ENCODE peak calls at places on chromosomes 4 and X, in five cellular contexts. Q is T-cell; H is HEK293T; G is stimulated activated CD8-positive, alpha-beta memory T cell treated with anti-CD3 and anti-CD28 coated beads, Interleukin-15, amount 100 ng/mL, for 24 hours; F is aorta. U is an unnamed sample.

GRCh38 chr4:173426064-173426463 is 27.1 kb upstream of the SCRG1 start:
- DNase-seq in G (no peak), Q (no peak), F (no peak), H (no peak), U (no peak)

GRCh38 chr4:165766018-165766417 is 107.0 kb upstream of the TLL1 start:
- DNase-seq in Q (no peak), G (no peak), H (no peak), F (no peak), U (no peak)

GRCh38 chrX:153392642-153393321 is 8.4 kb downstream of the PNMA6E start:
- DNase-seq in Q (no peak), H (no peak), G (no peak), F (no peak), U (no peak)

GRCh38 chrX:12702509-12703091 is 88.6 kb upstream of the PRPS2 start:
- DNase-seq in G (no peak), Q (no peak), H (peak), F (no peak), U (no peak)

GRCh38 chrX:134460861-134461218 is 875 bp downstream of the HPRT1 start:
- DNase-seq in F (no peak), G (no peak), Q (no peak), H (no peak), U (no peak)

GRCh38 chr4:81142744-81143143 is 72.3 kb downstream of the PRKG2 start:
- DNase-seq in Q (no peak), F (no peak), H (no peak), G (no peak), U (no peak)

GRCh38 chrX:125005863-125006262 is 313.8 kb upstream of the TEX13C start:
- DNase-seq in F (no peak), G (no peak), H (no peak), Q (no peak), U (no peak)

GRCh38 chr4:7384003-7384928 is 50.5 kb downstream of the PSAPL1 start:
- DNase-seq in G (no peak), H (no peak), F (peak), Q (no peak), U (no peak)

GRCh38 chr4:144174401-144175067 is 34.0 kb upstream of the GYPA start:
- DNase-seq in Q (no peak), G (no peak), H (peak), F (no peak), U (peak)

GRCh38 chrX:55867254-55867653 is 149.7 kb downstream of the RRAGB start:
- DNase-seq in H (no peak), Q (no peak), G (no peak), F (no peak), U (peak)

GRCh38 chr4:161629694-161630441 is 533.9 kb downstream of the FSTL5 start:
- DNase-seq in Q (no peak), H (peak), F (no peak), G (no peak), U (no peak)

GRCh38 chr4:40564815-40565505 is 64.7 kb downstream of the RBM47 start:
- DNase-seq in H (no peak), F (no peak), Q (no peak), G (no peak), U (no peak)

GRCh38 chr4:44928785-44929184 is 202.4 kb upstream of the GNPDA2 start:
- DNase-seq in G (no peak), Q (no peak), F (no peak), H (no peak), U (no peak)

GRCh38 chr4:53185853-53186590 is 179.8 kb downstream of the SCFD2 start:
- DNase-seq in Q (no peak), G (no peak), F (no peak), H (no peak), U (no peak)

GRCh38 chr4:127846061-127846460 is 34.6 kb upstream of the PLK4 start:
- DNase-seq in Q (no peak), F (no peak), G (no peak), H (no peak), U (no peak)

GRCh38 chrX:133218329-133218728 is at the start of gene TFDP3:
- DNase-seq in F (no peak), G (no peak), H (no peak), Q (no peak), U (no peak)

GRCh38 chrX:72145181-72145580 is 13.5 kb upstream of the RTL5 start:
- DNase-seq in H (no peak), Q (no peak), F (no peak), G (no peak), U (no peak)

GRCh38 chrX:37476571-37477188 is 94.8 kb upstream of the LANCL3 start:
- DNase-seq in H (no peak), Q (no peak), F (no peak), G (no peak), U (no peak)

GRCh38 chrX:125293792-125294780 is 25.6 kb upstream of the TEX13C start:
- DNase-seq in Q (no peak), F (no peak), G (no peak), H (no peak), U (no peak)

GRCh38 chr4:40367451-40367850 is 32.3 kb downstream of the CHRNA9 start:
- DNase-seq in F (no peak), G (no peak), H (no peak), Q (no peak), U (no peak)

GRCh38 chrX:103953353-103953752 is 9.1 kb upstream of the TMSB15B start:
- DNase-seq in Q (no peak), G (no peak), H (no peak), F (no peak), U (no peak)

GRCh38 chrX:139739138-139739537 is 31.2 kb upstream of the MCF2 start:
- DNase-seq in H (no peak), Q (no peak), G (no peak), F (no peak), U (peak)

GRCh38 chr4:42478509-42478908 is 81.2 kb downstream of the SHISA3 start:
- DNase-seq in G (no peak), Q (no peak), H (no peak), F (no peak), U (no peak)

GRCh38 chr4:190016369-190017289 is 10.4 kb downstream of the FRG2 start:
- DNase-seq in H (no peak), G (no peak), F (no peak), Q (no peak), U (no peak)

GRCh38 chrX:134177527-134177926 is 59.5 kb upstream of the CCDC160 start:
- DNase-seq in F (no peak), G (no peak), Q (no peak), H (no peak), U (no peak)

GRCh38 chr4:101501421-101501820 is 154.1 kb upstream of the PPP3CA start:
- DNase-seq in H (no peak), Q (no peak), G (no peak), F (no peak), U (no peak)

GRCh38 chr4:16168710-16169388 is 57.4 kb downstream of the TAPT1 start:
- DNase-seq in G (no peak), Q (no peak), F (no peak), H (no peak), U (no peak)

GRCh38 chr4:1631136-1631535 is 53.0 kb downstream of the FAM53A start:
- DNase-seq in G (no peak), Q (no peak), F (no peak), H (no peak), U (no peak)

GRCh38 chrX:41602946-41603345 is 85.8 kb upstream of the GPR34 start:
- DNase-seq in H (no peak), F (no peak), Q (no peak), G (no peak), U (no peak)

GRCh38 chr4:11105715-11106114 is 323.0 kb downstream of the HS3ST1 start:
- DNase-seq in F (no peak), Q (no peak), G (no peak), H (no peak), U (no peak)

GRCh38 chrX:14529288-14529989 is at the start of gene GLRA2:
- DNase-seq in H (peak), Q (no peak), G (no peak), F (no peak), U (no peak)

GRCh38 chrX:123994730-123995129 is 33.2 kb downstream of the STAG2 start:
- DNase-seq in F (no peak), G (no peak), H (no peak), Q (no peak), U (no peak)

U was measured in GM06990.